ENCODE peak calls at places on chromosomes 7 and 10, in eight cellular contexts. One of them, this sample, is unnamed.

GRCh38 chr10:98489561-98490481 is 43.1 kb upstream of the HPS1 start:
- DNase-seq in neural crest cell: no peak
- DNase-seq in spleen: no peak
- DNase-seq in astrocyte: no peak
- DNase-seq in activated effector memory CD4-positive, alpha-beta T cell treated with anti-CD3 and anti-CD28 coated beads, Interleukin-2, amount 50 U/mL, for 16 hours: no peak
- DNase-seq in GM12891: no peak
- DNase-seq in glutamatergic neuron: no peak
- DNase-seq in HEK293T: no peak
- DNase-seq in this sample: no peak

GRCh38 chr7:1169409-1170368 is 9.7 kb upstream of the ZFAND2A start:
- DNase-seq in neural crest cell: peak; percentile 46
- DNase-seq in spleen: peak; percentile 85
- DNase-seq in astrocyte: peak; percentile 12
- DNase-seq in activated effector memory CD4-positive, alpha-beta T cell treated with anti-CD3 and anti-CD28 coated beads, Interleukin-2, amount 50 U/mL, for 16 hours: peak; percentile 97
- DNase-seq in GM12891: peak; percentile 85
- DNase-seq in glutamatergic neuron: peak; percentile 94
- DNase-seq in HEK293T: no peak
- DNase-seq in this sample: peak; percentile 94

GRCh38 chr7:13099197-13099795 is 411.9 kb downstream of the ARL4A start:
- DNase-seq in neural crest cell: no peak
- DNase-seq in spleen: no peak
- DNase-seq in astrocyte: peak; percentile 21
- DNase-seq in activated effector memory CD4-positive, alpha-beta T cell treated with anti-CD3 and anti-CD28 coated beads, Interleukin-2, amount 50 U/mL, for 16 hours: no peak
- DNase-seq in GM12891: no peak
- DNase-seq in glutamatergic neuron: no peak
- DNase-seq in HEK293T: peak; percentile 8
- DNase-seq in this sample: no peak

GRCh38 chr10:132616170-132616994 is 78.8 kb downstream of the INPP5A start:
- DNase-seq in neural crest cell: no peak
- DNase-seq in spleen: peak; percentile 74
- DNase-seq in astrocyte: no peak
- DNase-seq in activated effector memory CD4-positive, alpha-beta T cell treated with anti-CD3 and anti-CD28 coated beads, Interleukin-2, amount 50 U/mL, for 16 hours: peak; percentile 81
- DNase-seq in GM12891: no peak
- DNase-seq in glutamatergic neuron: no peak
- DNase-seq in HEK293T: no peak
- DNase-seq in this sample: peak; percentile 78

GRCh38 chr7:87058739-87059524 is 522 bp downstream of the ELAPOR2 start:
- DNase-seq in neural crest cell: peak; percentile 16
- DNase-seq in spleen: no peak
- DNase-seq in astrocyte: no peak
- DNase-seq in activated effector memory CD4-positive, alpha-beta T cell treated with anti-CD3 and anti-CD28 coated beads, Interleukin-2, amount 50 U/mL, for 16 hours: no peak
- DNase-seq in GM12891: peak; percentile 14
- DNase-seq in glutamatergic neuron: no peak
- DNase-seq in HEK293T: peak; percentile 16
- DNase-seq in this sample: no peak

GRCh38 chr7:36597099-36597773 is 127.1 kb downstream of the AOAH start:
- DNase-seq in neural crest cell: no peak
- DNase-seq in spleen: no peak
- DNase-seq in astrocyte: no peak
- DNase-seq in activated effector memory CD4-positive, alpha-beta T cell treated with anti-CD3 and anti-CD28 coated beads, Interleukin-2, amount 50 U/mL, for 16 hours: no peak
- DNase-seq in GM12891: no peak
- DNase-seq in glutamatergic neuron: no peak
- DNase-seq in HEK293T: no peak
- DNase-seq in this sample: no peak

GRCh38 chr7:26958834-26959233 is 94.4 kb upstream of the SKAP2 start:
- DNase-seq in neural crest cell: no peak
- DNase-seq in spleen: no peak
- DNase-seq in astrocyte: peak; percentile 59
- DNase-seq in activated effector memory CD4-positive, alpha-beta T cell treated with anti-CD3 and anti-CD28 coated beads, Interleukin-2, amount 50 U/mL, for 16 hours: no peak
- DNase-seq in GM12891: no peak
- DNase-seq in glutamatergic neuron: no peak
- DNase-seq in HEK293T: no peak
- DNase-seq in this sample: no peak

GRCh38 chr10:32955299-32955772 is 2.7 kb downstream of the ITGB1 start:
- DNase-seq in neural crest cell: no peak
- DNase-seq in spleen: no peak
- DNase-seq in astrocyte: no peak
- DNase-seq in activated effector memory CD4-positive, alpha-beta T cell treated with anti-CD3 and anti-CD28 coated beads, Interleukin-2, amount 50 U/mL, for 16 hours: no peak
- DNase-seq in GM12891: no peak
- DNase-seq in glutamatergic neuron: no peak
- DNase-seq in HEK293T: no peak
- DNase-seq in this sample: no peak

GRCh38 chr7:2009541-2010001 is 223.2 kb downstream of the MAD1L1 start:
- DNase-seq in neural crest cell: no peak
- DNase-seq in spleen: peak; percentile 74
- DNase-seq in astrocyte: no peak
- DNase-seq in activated effector memory CD4-positive, alpha-beta T cell treated with anti-CD3 and anti-CD28 coated beads, Interleukin-2, amount 50 U/mL, for 16 hours: peak; percentile 56
- DNase-seq in GM12891: no peak
- DNase-seq in glutamatergic neuron: peak; percentile 10
- DNase-seq in HEK293T: no peak
- DNase-seq in this sample: peak; percentile 64

GRCh38 chr7:105493196-105493927 is 28.7 kb downstream of the PUS7 start:
- DNase-seq in neural crest cell: no peak
- DNase-seq in spleen: no peak
- DNase-seq in astrocyte: peak; percentile 19
- DNase-seq in activated effector memory CD4-positive, alpha-beta T cell treated with anti-CD3 and anti-CD28 coated beads, Interleukin-2, amount 50 U/mL, for 16 hours: no peak
- DNase-seq in GM12891: no peak
- DNase-seq in glutamatergic neuron: no peak
- DNase-seq in HEK293T: no peak
- DNase-seq in this sample: no peak

GRCh38 chr10:122460891-122461293 is 461 bp upstream of the HTRA1 start:
- DNase-seq in neural crest cell: no peak
- DNase-seq in spleen: no peak
- DNase-seq in astrocyte: no peak
- DNase-seq in activated effector memory CD4-positive, alpha-beta T cell treated with anti-CD3 and anti-CD28 coated beads, Interleukin-2, amount 50 U/mL, for 16 hours: no peak
- DNase-seq in GM12891: no peak
- DNase-seq in glutamatergic neuron: no peak
- DNase-seq in HEK293T: no peak
- DNase-seq in this sample: no peak

GRCh38 chr10:103635580-103635979 is 142.1 kb downstream of the NEURL1 start:
- DNase-seq in neural crest cell: no peak
- DNase-seq in spleen: no peak
- DNase-seq in astrocyte: no peak
- DNase-seq in activated effector memory CD4-positive, alpha-beta T cell treated with anti-CD3 and anti-CD28 coated beads, Interleukin-2, amount 50 U/mL, for 16 hours: no peak
- DNase-seq in GM12891: no peak
- DNase-seq in glutamatergic neuron: no peak
- DNase-seq in HEK293T: no peak
- DNase-seq in this sample: no peak

GRCh38 chr7:50528266-50529092 is 36.7 kb downstream of the DDC start:
- DNase-seq in neural crest cell: no peak
- DNase-seq in spleen: no peak
- DNase-seq in astrocyte: no peak
- DNase-seq in activated effector memory CD4-positive, alpha-beta T cell treated with anti-CD3 and anti-CD28 coated beads, Interleukin-2, amount 50 U/mL, for 16 hours: no peak
- DNase-seq in GM12891: no peak
- DNase-seq in glutamatergic neuron: no peak
- DNase-seq in HEK293T: no peak
- DNase-seq in this sample: no peak

GRCh38 chr10:118166951-118167350 is 120.2 kb upstream of the RAB11FIP2 start:
- DNase-seq in neural crest cell: no peak
- DNase-seq in spleen: no peak
- DNase-seq in astrocyte: no peak
- DNase-seq in activated effector memory CD4-positive, alpha-beta T cell treated with anti-CD3 and anti-CD28 coated beads, Interleukin-2, amount 50 U/mL, for 16 hours: no peak
- DNase-seq in GM12891: no peak
- DNase-seq in glutamatergic neuron: no peak
- DNase-seq in HEK293T: no peak
- DNase-seq in this sample: no peak

GRCh38 chr7:31778296-31778695 is 91.3 kb downstream of the PPP1R17 start:
- DNase-seq in neural crest cell: no peak
- DNase-seq in spleen: no peak
- DNase-seq in astrocyte: no peak
- DNase-seq in activated effector memory CD4-positive, alpha-beta T cell treated with anti-CD3 and anti-CD28 coated beads, Interleukin-2, amount 50 U/mL, for 16 hours: no peak
- DNase-seq in GM12891: no peak
- DNase-seq in glutamatergic neuron: no peak
- DNase-seq in HEK293T: no peak
- DNase-seq in this sample: no peak

GRCh38 chr10:62610649-62611229 is 193.8 kb upstream of the ADO start:
- DNase-seq in neural crest cell: peak; percentile 62
- DNase-seq in spleen: peak; percentile 92
- DNase-seq in astrocyte: peak; percentile 23
- DNase-seq in activated effector memory CD4-positive, alpha-beta T cell treated with anti-CD3 and anti-CD28 coated beads, Interleukin-2, amount 50 U/mL, for 16 hours: peak; percentile 90
- DNase-seq in GM12891: peak; percentile 78
- DNase-seq in glutamatergic neuron: peak; percentile 75
- DNase-seq in HEK293T: peak; percentile 61
- DNase-seq in this sample: peak; percentile 85

GRCh38 chr7:24622646-24623182 is 49.5 kb downstream of the PALS2 start:
- DNase-seq in neural crest cell: no peak
- DNase-seq in spleen: no peak
- DNase-seq in astrocyte: peak; percentile 7
- DNase-seq in activated effector memory CD4-positive, alpha-beta T cell treated with anti-CD3 and anti-CD28 coated beads, Interleukin-2, amount 50 U/mL, for 16 hours: no peak
- DNase-seq in GM12891: no peak
- DNase-seq in glutamatergic neuron: no peak
- DNase-seq in HEK293T: no peak
- DNase-seq in this sample: no peak

GRCh38 chr10:122981066-122981464 is 864 bp downstream of the PSTK start:
- DNase-seq in neural crest cell: no peak
- DNase-seq in spleen: no peak
- DNase-seq in astrocyte: peak; percentile 35
- DNase-seq in activated effector memory CD4-positive, alpha-beta T cell treated with anti-CD3 and anti-CD28 coated beads, Interleukin-2, amount 50 U/mL, for 16 hours: no peak
- DNase-seq in GM12891: no peak
- DNase-seq in glutamatergic neuron: no peak
- DNase-seq in HEK293T: peak; percentile 54
- DNase-seq in this sample: no peak

GRCh38 chr10:63522129-63522687 is 1.0 kb downstream of the REEP3 start:
- DNase-seq in neural crest cell: no peak
- DNase-seq in spleen: no peak
- DNase-seq in astrocyte: peak; percentile 33
- DNase-seq in activated effector memory CD4-positive, alpha-beta T cell treated with anti-CD3 and anti-CD28 coated beads, Interleukin-2, amount 50 U/mL, for 16 hours: no peak
- DNase-seq in GM12891: no peak
- DNase-seq in glutamatergic neuron: no peak
- DNase-seq in HEK293T: no peak
- DNase-seq in this sample: no peak

GRCh38 chr10:104054430-104054829 is 31.2 kb downstream of the COL17A1 start:
- DNase-seq in neural crest cell: no peak
- DNase-seq in spleen: no peak
- DNase-seq in astrocyte: peak; percentile 73
- DNase-seq in activated effector memory CD4-positive, alpha-beta T cell treated with anti-CD3 and anti-CD28 coated beads, Interleukin-2, amount 50 U/mL, for 16 hours: peak; percentile 52
- DNase-seq in GM12891: no peak
- DNase-seq in glutamatergic neuron: no peak
- DNase-seq in HEK293T: no peak
- DNase-seq in this sample: no peak

GRCh38 chr10:118662228-118663035 is 67.0 kb upstream of the PRLHR start:
- DNase-seq in neural crest cell: no peak
- DNase-seq in spleen: peak; percentile 43
- DNase-seq in astrocyte: no peak
- DNase-seq in activated effector memory CD4-positive, alpha-beta T cell treated with anti-CD3 and anti-CD28 coated beads, Interleukin-2, amount 50 U/mL, for 16 hours: no peak
- DNase-seq in GM12891: no peak
- DNase-seq in glutamatergic neuron: no peak
- DNase-seq in HEK293T: no peak
- DNase-seq in this sample: no peak

GRCh38 chr10:103751696-103752287 is 103.6 kb downstream of the SH3PXD2A start:
- DNase-seq in neural crest cell: no peak
- DNase-seq in spleen: no peak
- DNase-seq in astrocyte: no peak
- DNase-seq in activated effector memory CD4-positive, alpha-beta T cell treated with anti-CD3 and anti-CD28 coated beads, Interleukin-2, amount 50 U/mL, for 16 hours: no peak
- DNase-seq in GM12891: no peak
- DNase-seq in glutamatergic neuron: no peak
- DNase-seq in HEK293T: no peak
- DNase-seq in this sample: no peak

GRCh38 chr7:102146122-102146521 is 140.5 kb upstream of the SH2B2 start:
- DNase-seq in neural crest cell: no peak
- DNase-seq in spleen: no peak
- DNase-seq in astrocyte: no peak
- DNase-seq in activated effector memory CD4-positive, alpha-beta T cell treated with anti-CD3 and anti-CD28 coated beads, Interleukin-2, amount 50 U/mL, for 16 hours: no peak
- DNase-seq in GM12891: no peak
- DNase-seq in glutamatergic neuron: peak; percentile 71
- DNase-seq in HEK293T: no peak
- DNase-seq in this sample: no peak

GRCh38 chr7:111788426-111788825 is 226.1 kb upstream of the IMMP2L start:
- DNase-seq in neural crest cell: no peak
- DNase-seq in spleen: no peak
- DNase-seq in astrocyte: peak; percentile 8
- DNase-seq in activated effector memory CD4-positive, alpha-beta T cell treated with anti-CD3 and anti-CD28 coated beads, Interleukin-2, amount 50 U/mL, for 16 hours: no peak
- DNase-seq in GM12891: no peak
- DNase-seq in glutamatergic neuron: no peak
- DNase-seq in HEK293T: no peak
- DNase-seq in this sample: no peak